ENCODE peak calls at places on chromosomes 13 and 19, in ten cellular contexts. S is mucosa of descending colon; Y is T1000; D is ELR; R is activated CD8-positive, alpha-beta memory T cell treated with anti-CD3 and anti-CD28 coated beads for 4 hours; I is RPMI7951; G is stimulated activated CD4-positive, alpha-beta T cell treated with anti-CD3 and anti-CD28 coated beads, Interleukin-12 subunit alpha, Interleukin-12 subunit beta, amount 100 ng/mL, for 48 hours; K is dorsolateral prefrontal cortex; H is DMS53; W is cardiac muscle cell. E is an unnamed sample.

GRCh38 chr13:93857126-93857525 is 622.4 kb downstream of the DCT start:
- DNase-seq in S (no peak), Y (no peak), D (no peak), R (no peak), I (no peak), G (no peak), K (no peak), H (no peak), W (peak), E (no peak)

GRCh38 chr19:35008891-35009341 is 8.8 kb downstream of the GRAMD1A start:
- DNase-seq in S (no peak), Y (no peak), D (no peak), R (no peak), I (no peak), G (no peak), K (no peak), H (no peak), W (no peak), E (no peak)

GRCh38 chr13:112653821-112654220 is 36.0 kb upstream of the ATP11A start:
- DNase-seq in S (no peak), Y (no peak), D (no peak), R (no peak), I (no peak), G (no peak), K (no peak), H (no peak), W (no peak), E (no peak)

GRCh38 chr13:96238861-96239260 is 149.0 kb downstream of the HS6ST3 start:
- DNase-seq in S (no peak), Y (no peak), D (peak), R (no peak), I (no peak), G (no peak), K (no peak), H (no peak), W (no peak), E (no peak)

GRCh38 chr13:37481005-37481857 is 117.3 kb downstream of the POSTN start:
- DNase-seq in S (no peak), Y (no peak), D (no peak), R (no peak), I (peak), G (no peak), K (no peak), H (peak), W (peak), E (no peak)

GRCh38 chr13:93505104-93505952 is 278.7 kb downstream of the GPC6 start:
- DNase-seq in S (no peak), Y (no peak), D (no peak), R (no peak), I (no peak), G (no peak), K (no peak), H (peak), W (peak), E (no peak)

GRCh38 chr13:37978680-37979079 is 109.1 kb upstream of the TRPC4 start:
- DNase-seq in S (no peak), Y (no peak), D (no peak), R (no peak), I (no peak), G (no peak), K (no peak), H (no peak), W (no peak), E (no peak)

GRCh38 chr13:80359459-80360297 is 18.8 kb upstream of the SPRY2 start:
- DNase-seq in S (no peak), Y (no peak), D (no peak), R (no peak), I (peak), G (no peak), K (no peak), H (peak), W (peak), E (no peak)

E was measured in BJ.